ENCODE peak calls at places on chromosomes 4 and X, in four cellular contexts. J is H1, H is HepG2, Z is GM12878. L is an unnamed sample.

GRCh38 chr4:48854982-48855381 is 24.1 kb downstream of the OCIAD1 start:
- DNase-seq in Z (no peak), H (no peak), J (no peak), L (no peak)

GRCh38 chr4:138010639-138011038 is 231.5 kb downstream of the SLC7A11 start:
- DNase-seq in Z (no peak), H (no peak), J (no peak), L (no peak)

GRCh38 chr4:108191269-108191914 is 22.7 kb upstream of the LEF1 start:
- DNase-seq in Z (no peak), H (no peak), J (no peak), L (no peak)

GRCh38 chr4:68904786-68905185 is 46.8 kb downstream of the UGT2A3 start:
- DNase-seq in Z (peak), H (peak), J (no peak), L (no peak)

GRCh38 chrX:87728459-87728858 is 210.9 kb downstream of the KLHL4 start:
- DNase-seq in J (no peak), H (no peak), Z (no peak), L (no peak)

GRCh38 chr4:105474110-105474518 is 252 bp upstream of the PPA2 start:
- DNase-seq in H (no peak), J (no peak), Z (no peak), L (no peak)

GRCh38 chr4:188346171-188346809 is 207.0 kb downstream of the TRIML1 start:
- DNase-seq in J (no peak), H (no peak), Z (no peak), L (no peak)

GRCh38 chrX:75522565-75523411 is at the start of gene ZDHHC15:
- DNase-seq in J (peak), Z (peak), H (no peak), L (peak)

GRCh38 chrX:129779747-129780146 is at the start of gene SASH3:
- DNase-seq in H (no peak), Z (no peak), J (no peak), L (no peak)

GRCh38 chrX:43958529-43958928 is 14.7 kb downstream of the NDP start:
- DNase-seq in J (no peak), H (peak), Z (peak), L (peak)

GRCh38 chr4:52713456-52713937 is 37.7 kb downstream of the ERVMER34-1 start:
- DNase-seq in Z (no peak), H (peak), J (no peak), L (no peak)

GRCh38 chr4:48489683-48490011 is 405 bp upstream of the ZAR1 start:
- DNase-seq in J (no peak), Z (no peak), H (no peak), L (no peak)

GRCh38 chr4:159048166-159048886 is 54.6 kb upstream of the RAPGEF2 start:
- DNase-seq in Z (no peak), H (peak), J (no peak), L (peak)

GRCh38 chr4:86108152-86108551 is 251.7 kb downstream of the MAPK10 start:
- DNase-seq in J (no peak), Z (no peak), H (no peak), L (no peak)

GRCh38 chr4:185219551-185220344 is 10.3 kb downstream of the SNX25 start:
- DNase-seq in J (no peak), Z (no peak), H (no peak), L (no peak)

GRCh38 chrX:7286461-7286860 is 138.5 kb upstream of the PUDP start:
- DNase-seq in J (no peak), H (no peak), Z (no peak), L (no peak)

GRCh38 chr4:24477919-24478318 is 106.4 kb downstream of the DHX15 start:
- DNase-seq in H (no peak), J (no peak), Z (no peak), L (peak)

GRCh38 chr4:76758290-76758882 is 139.6 kb downstream of the SOWAHB start:
- DNase-seq in J (no peak), Z (no peak), H (peak), L (peak)

GRCh38 chr4:7506119-7506518 is 71.4 kb upstream of the PSAPL1 start:
- DNase-seq in Z (no peak), J (no peak), H (no peak), L (no peak)

GRCh38 chrX:129522184-129523059 is 868 bp downstream of the SMARCA1 start:
- DNase-seq in H (peak), J (no peak), Z (no peak), L (peak)

DNA sequence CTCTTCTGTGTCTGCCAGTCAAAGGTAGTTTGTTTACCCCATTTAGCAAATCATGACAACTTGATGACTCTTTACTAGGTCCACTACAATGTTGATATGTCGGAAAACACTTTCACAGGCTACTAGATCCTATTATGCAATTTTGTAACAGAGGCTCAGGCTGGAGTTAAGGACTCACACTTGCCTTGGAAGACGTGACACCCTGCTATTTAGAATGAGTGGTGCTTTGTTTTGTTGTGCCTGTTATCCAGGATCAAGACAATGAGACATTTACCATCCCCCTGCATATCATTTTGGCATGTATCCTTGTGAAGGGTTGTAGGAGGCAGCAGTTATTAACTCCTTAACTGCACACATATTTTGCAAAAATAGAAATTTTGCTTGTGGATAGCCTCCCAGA is 263.7 kb downstream of the IL1RAPL1 start:
- DNase-seq in H (no peak), J (no peak), Z (no peak), L (no peak)
- TF ChIP-seq EP300 in H (no peak), J (no peak), Z (no peak), L (no peak)

GRCh38 chr4:150501019-150501727 is 80.8 kb upstream of the MAB21L2 start:
- DNase-seq in J (no peak), Z (no peak), H (no peak), L (no peak)

DNA sequence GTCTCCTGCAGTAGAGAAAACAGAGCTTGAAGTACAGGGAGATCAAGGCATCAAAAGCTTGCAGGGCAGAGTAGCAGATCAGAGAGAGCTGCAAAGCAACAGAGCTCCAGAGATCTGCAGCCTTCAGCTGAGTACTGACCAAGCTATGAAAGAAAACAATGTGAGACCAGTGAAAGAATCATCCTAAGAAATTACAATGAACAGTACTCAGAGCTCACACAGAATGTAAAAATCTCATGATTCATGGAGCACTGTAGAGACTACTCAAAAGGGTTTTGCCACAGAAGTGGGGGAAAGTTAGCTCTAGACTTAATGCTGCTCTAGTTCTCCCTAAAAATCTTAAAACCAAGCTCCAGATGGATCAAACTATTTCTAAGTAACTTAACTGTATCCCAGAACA is 80.0 kb upstream of the MAB21L2 start:
- DNase-seq in H (no peak), J (no peak), Z (no peak), L (no peak)
- TF ChIP-seq TCF12 in H (no peak), J (no peak), Z (no peak), L (no peak)

DNA sequence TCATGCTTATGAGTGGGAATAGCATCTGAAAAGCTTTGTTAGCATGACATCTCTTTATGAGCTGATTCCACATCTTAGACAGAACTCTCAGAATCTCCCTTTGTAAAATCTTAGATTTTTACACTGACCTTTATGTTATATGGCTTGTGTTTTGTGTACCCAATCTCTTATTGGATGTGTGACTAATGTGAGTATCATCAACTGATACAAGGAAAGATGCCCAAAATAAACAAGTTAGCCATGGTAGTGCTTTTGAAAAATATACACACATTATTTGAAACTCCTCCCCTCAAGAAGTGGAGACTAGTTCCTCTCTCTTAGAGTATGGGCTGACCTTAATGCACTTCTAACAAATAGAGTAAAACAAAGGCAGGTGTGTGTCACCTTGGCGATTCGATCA is 160.1 kb upstream of the NRK start:
- DNase-seq in J (no peak), H (no peak), Z (no peak), L (no peak)
- H3K9ac ChIP-seq in J (no peak), H (no peak), Z (no peak), L (no peak)

DNA sequence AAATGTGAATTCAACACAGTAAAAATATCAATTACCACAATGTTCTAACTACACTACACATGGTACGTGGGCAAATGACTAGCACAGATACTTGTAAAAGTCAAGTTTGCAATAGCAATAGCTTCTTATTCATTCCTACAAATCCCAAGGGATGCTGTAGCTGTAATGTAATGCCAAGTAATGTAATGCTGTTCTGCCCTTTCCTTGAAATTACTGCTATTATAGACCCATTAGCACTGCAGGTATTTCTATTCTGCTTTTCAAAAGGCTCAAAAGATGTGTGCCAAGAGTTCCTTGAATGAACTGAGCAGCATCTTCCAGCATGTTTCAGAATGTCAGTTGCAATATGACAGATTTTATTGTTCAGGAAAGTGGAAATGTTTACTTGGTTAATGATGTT is 129.9 kb upstream of the BANK1 start:
- DNase-seq in J (no peak), Z (no peak), H (no peak), L (no peak)
- TF ChIP-seq EP300 in J (no peak), Z (no peak), H (no peak), L (no peak)

GRCh38 chrX:30493348-30493747 is 84.2 kb downstream of the TASL start:
- DNase-seq in J (no peak), H (no peak), Z (no peak), L (no peak)

GRCh38 chrX:30495468-30495867 is 82.1 kb downstream of the TASL start:
- DNase-seq in H (no peak), J (no peak), Z (no peak), L (no peak)
- TF ChIP-seq TCF12 in H (no peak), J (no peak), Z (no peak), L (no peak)

GRCh38 chr4:5757536-5757935 is 46.5 kb downstream of the EVC start:
- DNase-seq in H (no peak), Z (no peak), J (no peak), L (no peak)

GRCh38 chr4:5757091-5757490 is 46.1 kb downstream of the EVC start:
- DNase-seq in Z (no peak), J (no peak), H (no peak), L (no peak)

GRCh38 chr4:5758741-5759140 is 47.7 kb downstream of the EVC start:
- DNase-seq in J (no peak), Z (peak), H (no peak), L (no peak)

GRCh38 chr4:5759236-5760075 is 48.5 kb downstream of the EVC start:
- DNase-seq in J (no peak), H (no peak), Z (no peak), L (no peak)

GRCh38 chr4:5757954-5758353 is 47.0 kb downstream of the EVC start:
- DNase-seq in J (no peak), H (no peak), Z (no peak), L (no peak)
- H3K9ac ChIP-seq in J (no peak), H (no peak), Z (no peak), L (peak)

DNA sequence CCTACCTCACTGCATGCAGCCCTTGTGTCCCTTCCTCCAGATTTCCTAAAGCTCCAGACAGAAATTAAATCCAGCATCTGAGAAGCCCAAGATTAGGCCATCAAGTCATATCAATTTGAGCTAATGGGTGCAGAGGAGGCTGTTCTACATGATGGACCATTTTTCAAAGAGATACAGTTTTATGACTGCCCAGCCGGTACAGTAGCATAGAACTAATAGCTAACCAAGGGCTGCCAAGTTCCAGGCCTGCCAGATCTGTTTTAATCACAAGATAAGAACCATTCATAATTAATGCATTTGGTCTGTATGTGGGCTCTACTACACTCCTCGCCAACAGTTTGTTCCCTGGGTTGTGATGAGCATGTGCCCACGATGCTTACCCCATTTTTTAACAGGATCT is 73.9 kb upstream of the PLAC1 start:
- DNase-seq in Z (no peak), H (no peak), J (no peak), L (peak)
- TF ChIP-seq EP300 in Z (no peak), H (no peak), J (no peak), L (peak)

DNA sequence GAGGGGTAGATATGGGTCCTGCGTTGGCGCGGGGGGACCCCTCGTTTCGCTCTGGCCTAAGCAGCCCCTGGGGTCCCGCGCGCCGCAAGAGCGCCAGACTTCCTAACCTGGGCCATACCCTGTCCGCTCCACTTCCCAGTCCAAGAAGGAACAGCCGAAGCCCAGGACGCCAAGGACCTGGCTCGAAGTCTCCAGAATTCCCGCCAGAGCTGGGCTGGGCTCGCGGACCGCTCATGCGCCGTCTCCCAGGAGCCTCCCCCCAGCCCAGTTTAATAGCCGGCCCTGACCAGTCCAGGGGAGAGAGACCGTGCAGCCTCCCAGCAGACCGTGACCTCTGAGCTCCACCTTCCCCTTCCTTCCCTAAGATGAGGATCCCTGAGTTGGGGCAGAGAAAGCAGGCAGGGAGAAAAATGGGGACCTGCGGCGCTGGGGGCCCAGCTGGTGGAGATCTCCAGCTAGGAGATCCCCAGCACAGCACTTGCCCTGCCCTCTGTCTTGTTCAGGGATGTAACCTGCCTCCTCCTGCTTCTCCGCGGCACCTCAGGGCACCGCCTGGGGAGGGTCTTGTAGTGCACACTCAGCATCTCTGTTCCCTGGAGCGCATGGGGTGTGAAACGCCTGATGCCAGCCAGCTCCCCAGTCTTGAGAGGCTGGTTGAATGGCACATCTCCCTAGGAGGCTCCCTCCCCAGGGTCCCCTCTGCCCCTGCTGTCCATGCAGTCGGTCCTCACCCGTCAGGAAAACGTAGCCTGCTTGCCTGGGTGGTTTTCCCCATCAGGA is 1.2 kb upstream of the LETM1 start:
- DNase-seq in J (no peak), Z (no peak), H (no peak), L (peak)
- TF ChIP-seq TCF12 in J (no peak), Z (no peak), H (no peak), L (no peak)

DNA sequence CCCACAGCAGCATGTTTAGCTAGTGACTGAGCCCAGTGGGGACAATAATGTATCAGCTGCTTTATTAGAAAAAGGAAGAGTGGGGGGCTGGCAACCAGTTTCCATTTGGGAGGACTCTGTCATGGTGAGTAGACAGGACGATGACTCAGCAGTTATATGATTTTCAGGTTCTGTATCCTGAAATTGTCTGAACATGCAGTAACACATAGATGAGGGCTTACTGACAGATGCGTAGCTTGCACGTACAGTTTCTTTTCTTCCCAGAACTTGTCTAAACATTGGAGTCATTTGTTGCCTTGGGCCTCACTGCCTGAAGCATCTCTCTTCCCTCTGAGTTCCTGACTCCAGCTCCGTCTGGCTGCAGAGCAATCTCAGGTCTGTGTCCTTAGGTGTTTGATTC is 1415.6 kb upstream of the TENM3 start:
- DNase-seq in Z (no peak), J (no peak), H (no peak), L (no peak)
- H3K9ac ChIP-seq in Z (no peak), J (no peak), H (peak), L (no peak)

L was measured in SK-N-SH.